ENCODE peak calls at places on chromosomes 2 and 18, in ten cellular contexts. O is spleen, G is heart left ventricle, V is HCT116, W is Peyer's patch, T is stomach, F is uterus, X is IMR-90, A is A549, C is gastrocnemius medialis. U is an unnamed sample.

GRCh38 chr2:155727097-155727906 is 605.2 kb downstream of the NR4A2 start:
- DNase-seq in O (no peak), F (no peak), C (no peak), G (no peak), A (no peak), W (no peak), T (no peak), V (no peak), X (no peak), U (no peak)

GRCh38 chr2:94923196-94923595 is 52.0 kb downstream of the TEKT4 start:
- DNase-seq in T (no peak), F (no peak), G (no peak), A (no peak), C (no peak), V (no peak), W (no peak), X (peak), O (no peak), U (no peak)

GRCh38 chr2:97751752-97752151 is 38.4 kb downstream of the ZAP70 start:
- DNase-seq in C (no peak), F (no peak), O (peak), G (peak), T (no peak), V (no peak), W (no peak), A (no peak), X (peak), U (no peak)

GRCh38 chr2:149290662-149291061 is 39.7 kb upstream of the LYPD6 start:
- DNase-seq in V (no peak), G (no peak), X (no peak), C (no peak), A (no peak), T (no peak), O (no peak), F (no peak), W (no peak), U (no peak)

GRCh38 chr2:97774425-97774824 is 61.0 kb downstream of the ZAP70 start:
- DNase-seq in G (no peak), F (no peak), V (no peak), X (no peak), W (no peak), C (no peak), T (no peak), A (no peak), O (no peak), U (no peak)

GRCh38 chr2:1923557-1923956 is 179.2 kb upstream of the PXDN start:
- DNase-seq in T (no peak), C (no peak), A (no peak), F (no peak), G (no peak), V (no peak), W (no peak), O (no peak), X (no peak), U (no peak)

GRCh38 chr2:82993631-82994030 is 1465.4 kb downstream of the SUCLG1 start:
- DNase-seq in F (no peak), O (no peak), G (no peak), V (peak), W (no peak), A (no peak), C (no peak), X (no peak), T (no peak), U (no peak)

GRCh38 chr18:4455113-4455811 is at the start of gene DLGAP1:
- DNase-seq in V (no peak), X (no peak), T (peak), W (peak), G (peak), F (no peak), C (peak), O (peak), A (no peak), U (peak)

GRCh38 chr2:208092093-208092832 is 32.1 kb downstream of the CRYGD start:
- DNase-seq in X (no peak), O (no peak), A (no peak), V (no peak), T (no peak), W (no peak), G (no peak), F (no peak), C (no peak), U (no peak)

GRCh38 chr18:49319590-49319989 is 140.9 kb downstream of the DYM start:
- DNase-seq in W (no peak), G (no peak), T (no peak), F (no peak), O (no peak), V (no peak), C (no peak), X (peak), A (no peak), U (no peak)

GRCh38 chr18:59623456-59624383 is 73.5 kb downstream of the CCBE1 start:
- DNase-seq in W (no peak), C (no peak), F (peak), T (no peak), A (no peak), G (no peak), V (no peak), X (peak), O (no peak), U (no peak)

GRCh38 chr2:21043744-21044532 is at the start of gene APOB:
- DNase-seq in X (no peak), T (no peak), W (peak), F (no peak), C (no peak), A (no peak), O (peak), V (no peak), G (no peak), U (peak)

GRCh38 chr2:193272011-193272410 is 1077.3 kb upstream of the TMEFF2 start:
- DNase-seq in W (no peak), A (no peak), V (no peak), C (no peak), X (no peak), G (no peak), O (no peak), T (no peak), F (no peak), U (no peak)

GRCh38 chr18:64519191-64519590 is 370.3 kb upstream of the LINC00305 start:
- DNase-seq in G (no peak), T (no peak), V (no peak), C (no peak), A (no peak), F (no peak), W (no peak), X (no peak), O (no peak), U (no peak)

GRCh38 chr2:17749753-17750438 is 3.7 kb downstream of the SMC6 start:
- DNase-seq in T (no peak), O (no peak), V (no peak), F (no peak), G (no peak), C (no peak), X (no peak), W (no peak), A (no peak), U (no peak)

GRCh38 chr2:71876542-71877451 is 270.9 kb downstream of the CYP26B1 start:
- DNase-seq in A (no peak), G (no peak), C (no peak), X (no peak), T (no peak), V (no peak), W (no peak), O (no peak), F (no peak), U (no peak)

GRCh38 chr2:136185991-136186771 is 68.2 kb upstream of the CXCR4 start:
- DNase-seq in X (no peak), G (no peak), C (no peak), O (no peak), V (no peak), T (no peak), F (no peak), A (no peak), W (no peak), U (no peak)

GRCh38 chr2:199458017-199458805 is 472 bp upstream of the SATB2 start:
- DNase-seq in A (peak), V (peak), F (no peak), G (peak), C (no peak), X (no peak), O (peak), W (peak), T (no peak), U (no peak)

GRCh38 chr18:3453540-3454364 is 3.8 kb downstream of the TGIF1 start:
- DNase-seq in A (no peak), W (peak), T (peak), G (peak), V (no peak), F (peak), O (peak), X (peak), C (peak), U (peak)

GRCh38 chr2:10542033-10542432 is 93.9 kb upstream of the ODC1 start:
- DNase-seq in C (no peak), V (no peak), X (no peak), A (no peak), F (no peak), W (no peak), O (no peak), T (no peak), G (no peak), U (no peak)

GRCh38 chr18:48111547-48111946 is 181.1 kb upstream of the SMAD2 start:
- DNase-seq in V (no peak), F (no peak), G (no peak), O (no peak), W (no peak), A (no peak), X (no peak), C (no peak), T (no peak), U (no peak)

GRCh38 chr2:12737226-12738111 is 20.7 kb downstream of the TRIB2 start:
- DNase-seq in T (no peak), F (no peak), G (no peak), A (no peak), O (no peak), W (no peak), C (no peak), X (no peak), V (no peak), U (no peak)

DNA sequence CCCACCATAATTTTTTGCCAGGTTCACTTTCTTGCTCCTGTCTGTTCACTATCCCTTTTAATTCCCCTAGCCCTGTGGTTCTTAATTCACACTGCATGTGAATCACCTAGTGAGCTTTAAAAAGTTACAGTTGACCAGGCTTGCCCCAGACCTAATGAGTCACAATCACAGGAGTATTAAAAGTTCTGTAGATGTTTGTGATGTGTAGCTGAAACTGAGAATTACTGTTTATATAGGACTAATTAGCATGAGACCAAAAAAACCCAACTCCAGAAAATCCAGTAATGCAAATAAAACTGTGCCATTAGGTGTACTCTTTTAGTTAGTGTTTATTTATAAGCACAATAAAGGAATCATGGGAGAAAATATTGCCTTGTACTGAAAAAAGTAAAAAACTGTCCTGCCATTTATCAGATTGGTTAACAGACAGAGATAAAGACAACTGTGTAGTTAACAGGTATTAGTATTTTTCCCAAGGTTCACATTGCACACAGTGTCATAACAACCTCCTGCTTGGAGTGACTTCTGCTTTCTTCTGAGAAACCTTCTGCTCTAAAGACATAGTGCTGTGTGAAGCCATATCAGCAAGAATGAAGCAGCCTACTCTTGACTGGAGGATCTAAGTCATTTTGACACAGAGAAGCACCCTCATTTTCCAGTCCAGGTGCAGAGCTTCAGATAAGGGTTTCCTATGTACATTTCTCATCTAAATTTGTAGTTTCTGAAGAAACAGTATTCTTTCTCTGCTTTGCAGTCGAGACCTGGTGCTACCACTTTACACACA is 39.0 kb downstream of the VAPA start:
- DNase-seq in F (no peak), W (no peak), V (no peak), O (no peak), T (no peak), G (no peak), C (no peak), X (no peak), A (no peak), U (no peak)
- TF ChIP-seq POLR2A in F (no peak), W (no peak), V (no peak), O (no peak), T (no peak), G (no peak), C (no peak), X (no peak), A (no peak), U (no peak)

GRCh38 chr2:190180313-190181065 is 118.0 kb upstream of the MSTN start:
- DNase-seq in T (peak), W (peak), X (no peak), C (peak), A (peak), G (peak), F (peak), V (peak), O (peak), U (peak)
- TF ChIP-seq CTCF in T (no peak), W (peak), X (peak), C (peak), A (peak), G (peak), F (peak), V (peak), O (no peak), U (peak)

GRCh38 chr2:158456309-158457066 is at the start of the genes CCDC148 and PKP4:
- DNase-seq in A (peak), X (peak), F (peak), G (peak), T (peak), V (peak), W (peak), C (peak), O (peak), U (peak)
- TF ChIP-seq POLR2A in A (peak), X (peak), F (peak), G (no peak), T (no peak), V (no peak), W (peak), C (peak), O (no peak), U (no peak)

GRCh38 chr2:120495586-120495985 is 149.7 kb downstream of the INHBB start:
- DNase-seq in F (no peak), V (no peak), C (no peak), G (no peak), X (no peak), O (peak), T (no peak), W (peak), A (no peak), U (no peak)
- TF ChIP-seq CTCF in F (no peak), V (no peak), C (no peak), G (no peak), X (no peak), O (no peak), T (no peak), W (no peak), A (no peak), U (no peak)

U was measured in body of pancreas.